ENCODE peak calls at places on chromosomes 11 and 22, in five cellular contexts. T is spleen; F is transverse colon; Q is nephron progenitor cell; N is activated T-cell treated with anti-CD3 and anti-CD28 coated beads, Interleukin-2, amount 50 U/mL, for 1 hour. X is an unnamed sample.

GRCh38 chr22:46854125-46854870 is 91.8 kb downstream of the TBC1D22A start:
- DNase-seq in T (no peak), F (peak; percentile 32), Q (no peak), N (no peak), X (no peak)

GRCh38 chr11:48093795-48094642 is 113.7 kb downstream of the PTPRJ start:
- DNase-seq in T (no peak), F (no peak), Q (no peak), N (no peak), X (no peak)

GRCh38 chr11:65634905-65635731 is 2.8 kb upstream of the SIPA1 start:
- DNase-seq in T (peak; percentile 75), F (no peak), Q (no peak), N (no peak), X (no peak)

GRCh38 chr22:49586244-49586748 is 241.4 kb downstream of the BRD1 start:
- DNase-seq in T (peak; percentile 65), F (no peak), Q (no peak), N (no peak), X (no peak)

GRCh38 chr11:94183886-94184264 is 55.2 kb downstream of the PANX1 start:
- DNase-seq in T (no peak), F (peak; percentile 73), Q (peak; percentile 82), N (peak; percentile 23), X (peak; percentile 34)

GRCh38 chr11:128424867-128425285 is 162.5 kb downstream of the ETS1 start:
- DNase-seq in T (peak; percentile 74), F (peak; percentile 86), Q (peak; percentile 30), N (no peak), X (peak; percentile 90)

GRCh38 chr11:102157219-102157618 is 47.0 kb downstream of the YAP1 start:
- DNase-seq in T (no peak), F (peak; percentile 72), Q (no peak), N (no peak), X (peak; percentile 65)

GRCh38 chr22:37932821-37933578 is 20.4 kb downstream of the C22orf23 start:
- DNase-seq in T (no peak), F (no peak), Q (no peak), N (no peak), X (no peak)

GRCh38 chr11:101721270-101721669 is 137.5 kb upstream of the TRPC6 start:
- DNase-seq in T (no peak), F (no peak), Q (no peak), N (no peak), X (no peak)

X was measured in left colon.